ENCODE peak calls at places on chromosomes 1 and 21, in ten cellular contexts. X, U, W, C, N, J, B, I, K and F are unnamed samples.

GRCh38 chr1:9442266-9442846 is 96.9 kb upstream of the SLC25A33 start:
- DNase-seq in B (no peak), U (no peak), X (no peak), C (no peak), J (peak), K (no peak), N (no peak), I (no peak), W (peak), F (no peak)

GRCh38 chr1:56235909-56236510 is 343.4 kb downstream of the PLPP3 start:
- DNase-seq in W (no peak), K (peak), U (no peak), X (no peak), B (no peak), I (no peak), J (no peak), N (no peak), C (no peak), F (no peak)

GRCh38 chr1:47776554-47777156 is 220.5 kb downstream of the TRABD2B start:
- DNase-seq in U (no peak), J (no peak), X (no peak), K (no peak), C (peak), I (no peak), B (no peak), N (no peak), W (no peak), F (no peak)

GRCh38 chr1:159071970-159072582 is 4.5 kb downstream of the AIM2 start:
- DNase-seq in U (no peak), C (peak), X (peak), J (peak), K (peak), I (no peak), N (no peak), B (no peak), W (peak), F (peak)

GRCh38 chr21:30408782-30409494 is 13.1 kb downstream of the KRTAP13-1 start:
- DNase-seq in J (peak), I (peak), N (peak), C (peak), W (peak), K (peak), B (no peak), X (peak), U (no peak), F (peak)

GRCh38 chr1:239386453-239387303 is at the start of gene CHRM3:
- DNase-seq in I (peak), X (peak), W (peak), J (peak), C (peak), K (peak), N (peak), B (peak), U (peak), F (peak)

GRCh38 chr1:87524021-87524754 is 195.5 kb downstream of the LMO4 start:
- DNase-seq in J (no peak), I (no peak), X (no peak), W (no peak), B (no peak), U (no peak), K (no peak), C (no peak), N (no peak), F (no peak)

GRCh38 chr1:3415260-3415952 is 39.1 kb upstream of the ARHGEF16 start:
- DNase-seq in U (no peak), B (no peak), C (peak), W (no peak), I (no peak), X (no peak), N (peak), J (no peak), K (no peak), F (no peak)

GRCh38 chr21:45996311-45997204 is 15.0 kb downstream of the COL6A1 start:
- DNase-seq in B (no peak), X (no peak), N (peak), J (no peak), I (no peak), W (no peak), U (no peak), C (peak), K (no peak), F (no peak)

GRCh38 chr1:111234258-111234657 is 6.7 kb downstream of the CHI3L2 start:
- DNase-seq in J (no peak), B (no peak), I (no peak), W (peak), N (no peak), X (no peak), K (peak), U (no peak), C (no peak), F (peak)

GRCh38 chr1:163471766-163472165 is 150.0 kb downstream of the NUF2 start:
- DNase-seq in N (no peak), C (no peak), U (no peak), B (no peak), J (no peak), I (no peak), X (no peak), K (no peak), W (no peak), F (no peak)

GRCh38 chr21:35909456-35910178 is 150.7 kb downstream of the SETD4 start:
- DNase-seq in J (peak), X (no peak), B (no peak), W (no peak), K (no peak), N (no peak), C (no peak), U (no peak), I (no peak), F (no peak)

GRCh38 chr1:45455162-45455561 is 35.8 kb downstream of the TESK2 start:
- DNase-seq in U (no peak), C (no peak), B (no peak), K (no peak), X (no peak), N (no peak), J (peak), I (no peak), W (no peak), F (no peak)

GRCh38 chr1:23217421-23218115 is at the start of gene HTR1D:
- DNase-seq in N (no peak), C (peak), I (no peak), B (no peak), J (no peak), U (peak), K (no peak), X (peak), W (peak), F (peak)

GRCh38 chr1:59816318-59816878 is 1.6 kb downstream of the HOOK1 start:
- DNase-seq in U (no peak), K (no peak), W (no peak), J (no peak), X (no peak), B (no peak), C (no peak), I (no peak), N (no peak), F (no peak)

GRCh38 chr1:228734881-228735801 is at the start of gene RHOU:
- DNase-seq in K (peak), I (peak), U (peak), N (peak), W (peak), B (peak), X (peak), C (peak), J (peak), F (peak)

GRCh38 chr1:19398309-19398760 is 86.2 kb downstream of the SLC66A1 start:
- DNase-seq in U (peak), B (no peak), N (no peak), J (peak), W (peak), K (peak), C (no peak), X (peak), I (peak), F (peak)

GRCh38 chr1:51714374-51715019 is 97.6 kb downstream of the OSBPL9 start:
- DNase-seq in U (peak), K (no peak), B (no peak), X (no peak), I (no peak), C (no peak), W (no peak), N (no peak), J (no peak), F (no peak)

GRCh38 chr1:13813398-13814012 is 113.5 kb downstream of the PRDM2 start:
- DNase-seq in X (no peak), B (no peak), I (peak), C (peak), W (peak), K (no peak), N (peak), U (peak), J (peak), F (peak)

GRCh38 chr1:12770620-12771019 is 2.9 kb upstream of the PRAMEF12 start:
- DNase-seq in X (no peak), K (no peak), B (no peak), N (no peak), C (no peak), I (no peak), J (no peak), W (no peak), U (no peak), F (no peak)

GRCh38 chr1:39679821-39680220 is 7.9 kb upstream of the NT5C1A start:
- DNase-seq in W (peak), B (no peak), C (no peak), J (no peak), N (no peak), I (no peak), K (no peak), X (no peak), U (no peak), F (no peak)

GRCh38 chr1:26838474-26839338 is 12.2 kb downstream of the ZDHHC18 start:
- DNase-seq in B (peak), U (peak), N (peak), X (no peak), K (no peak), I (peak), J (no peak), W (no peak), C (no peak), F (no peak)

GRCh38 chr1:8426996-8427395 is 109.1 kb downstream of the SLC45A1 start:
- DNase-seq in I (no peak), J (no peak), K (no peak), B (no peak), N (no peak), U (no peak), C (no peak), W (no peak), X (no peak), F (no peak)